ENCODE peak calls at places on chromosomes 5 and 9, in five cellular contexts. Z is breast epithelium, E is uterus, M is adrenal gland, I is H1. P is an unnamed sample. For H3K27me3, the result is how much of the 10 kb centered on the place peaks cover.

GRCh38 chr9:15834541-15834940 is 281.7 kb downstream of the CCDC171 start:
- DNase-seq in M (no peak), I (no peak), Z (no peak), E (no peak), P (no peak)

GRCh38 chr9:123089790-123090189 is 56.3 kb downstream of the GPR21 start:
- DNase-seq in Z (no peak), M (no peak), E (no peak), I (no peak), P (no peak)

GRCh38 chr9:88233091-88233490 is 94.8 kb upstream of the SPATA31C2 start:
- DNase-seq in I (no peak), Z (no peak), M (no peak), E (no peak), P (no peak)

GRCh38 chr5:171092194-171092593 is 216.9 kb upstream of the TLX3 start:
- DNase-seq in E (no peak), M (no peak), Z (no peak), I (no peak), P (no peak)

GRCh38 chr9:68457803-68458202 is 82.9 kb downstream of the TMEM252 start:
- DNase-seq in E (no peak), Z (no peak), M (no peak), I (no peak), P (no peak)

GRCh38 chr9:136011703-136012496 is 50.7 kb upstream of the UBAC1 start:
- DNase-seq in I (no peak), E (peak), M (peak), Z (no peak), P (no peak)

GRCh38 chr9:71683598-71684235 is 84.6 kb downstream of the CEMIP2 start:
- DNase-seq in E (peak), I (peak), Z (no peak), M (no peak), P (peak)

GRCh38 chr5:108339220-108339619 is 42.7 kb downstream of the FBXL17 start:
- DNase-seq in I (no peak), M (no peak), Z (no peak), E (no peak), P (no peak)

GRCh38 chr5:150162142-150162513 is 4.5 kb upstream of the CDX1 start:
- DNase-seq in Z (no peak), E (no peak), I (no peak), M (no peak), P (no peak)

GRCh38 chr5:72378636-72379289 is 58.6 kb downstream of the PTCD2 start:
- DNase-seq in E (no peak), M (peak), Z (no peak), I (no peak), P (no peak)

GRCh38 chr5:68033029-68033428 is 182.5 kb upstream of the PIK3R1 start:
- DNase-seq in E (no peak), Z (no peak), M (no peak), I (no peak), P (peak)

DNA sequence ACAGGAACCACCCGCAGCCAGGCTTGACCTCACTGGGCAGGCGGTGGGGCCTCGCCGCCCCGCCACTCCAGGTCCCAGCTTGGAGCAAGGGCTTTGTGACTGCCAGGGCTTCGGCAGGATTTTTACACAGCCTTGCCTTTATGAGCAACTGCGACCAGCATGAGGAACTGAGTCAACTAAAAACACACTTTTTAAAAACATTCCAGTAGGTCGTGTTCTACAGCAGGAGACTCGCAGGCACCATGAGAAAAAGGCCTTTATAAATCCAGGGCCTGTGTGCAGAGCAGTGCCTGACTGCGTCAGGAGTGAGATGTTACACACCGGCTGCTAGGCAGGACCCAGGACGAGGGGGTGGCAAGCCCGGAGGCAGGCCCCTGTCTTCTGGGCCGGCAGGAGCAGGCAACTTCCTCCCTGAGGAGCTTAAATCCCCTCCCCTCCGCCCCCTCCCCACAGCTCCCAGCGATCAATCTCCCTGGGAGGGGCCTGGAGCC is 92.7 kb downstream of the ROR2 start:
- DNase-seq in E (no peak), I (no peak), M (no peak), Z (no peak), P (no peak)
- H3K4me3 ChIP-seq in E (no peak), I (no peak), M (no peak), Z (no peak), P (no peak)

GRCh38 chr9:96383165-96383939 is at the start of gene SLC35D2:
- DNase-seq in Z (peak), E (peak), M (peak), I (no peak), P (peak)
- TF ChIP-seq POLR2A in Z (no peak), E (peak), M (peak), I (no peak), P (no peak)

DNA sequence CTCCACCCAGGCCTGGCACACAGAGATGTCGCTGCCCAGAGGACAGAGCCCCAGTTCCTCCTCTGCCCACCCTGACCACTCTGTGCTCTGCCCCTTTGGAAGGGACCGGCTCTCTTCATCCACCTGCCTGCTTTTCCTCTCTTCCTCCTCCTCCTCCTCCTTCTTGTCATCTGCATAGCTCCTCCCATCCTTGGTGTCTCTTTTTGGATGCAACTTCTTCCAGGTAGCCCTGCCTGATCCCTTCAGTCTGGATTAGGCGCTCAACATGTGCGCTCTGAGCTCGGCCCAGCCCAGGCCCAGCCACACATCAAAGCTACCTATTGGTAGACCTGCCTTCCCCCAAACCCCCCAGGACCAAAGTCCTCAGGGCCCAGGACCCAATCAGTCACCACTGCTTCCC is 52.6 kb upstream of the RXRA start:
- DNase-seq in I (no peak), E (no peak), M (no peak), Z (no peak), P (no peak)
- H3K27me3 ChIP-seq in I (under half), E (under half), M (under half), Z (under half), P (under half)

GRCh38 chr9:122076117-122076516 is 17.0 kb downstream of the TTLL11 start:
- DNase-seq in Z (no peak), I (no peak), E (no peak), M (no peak), P (no peak)

GRCh38 chr9:122071716-122072115 is 21.4 kb downstream of the TTLL11 start:
- DNase-seq in I (no peak), Z (no peak), E (no peak), M (no peak), P (no peak)

GRCh38 chr9:122078557-122078956 is 14.6 kb downstream of the TTLL11 start:
- DNase-seq in I (no peak), Z (no peak), E (no peak), M (no peak), P (no peak)

GRCh38 chr9:122076773-122077172 is 16.3 kb downstream of the TTLL11 start:
- DNase-seq in Z (no peak), M (no peak), E (no peak), I (no peak), P (no peak)

DNA sequence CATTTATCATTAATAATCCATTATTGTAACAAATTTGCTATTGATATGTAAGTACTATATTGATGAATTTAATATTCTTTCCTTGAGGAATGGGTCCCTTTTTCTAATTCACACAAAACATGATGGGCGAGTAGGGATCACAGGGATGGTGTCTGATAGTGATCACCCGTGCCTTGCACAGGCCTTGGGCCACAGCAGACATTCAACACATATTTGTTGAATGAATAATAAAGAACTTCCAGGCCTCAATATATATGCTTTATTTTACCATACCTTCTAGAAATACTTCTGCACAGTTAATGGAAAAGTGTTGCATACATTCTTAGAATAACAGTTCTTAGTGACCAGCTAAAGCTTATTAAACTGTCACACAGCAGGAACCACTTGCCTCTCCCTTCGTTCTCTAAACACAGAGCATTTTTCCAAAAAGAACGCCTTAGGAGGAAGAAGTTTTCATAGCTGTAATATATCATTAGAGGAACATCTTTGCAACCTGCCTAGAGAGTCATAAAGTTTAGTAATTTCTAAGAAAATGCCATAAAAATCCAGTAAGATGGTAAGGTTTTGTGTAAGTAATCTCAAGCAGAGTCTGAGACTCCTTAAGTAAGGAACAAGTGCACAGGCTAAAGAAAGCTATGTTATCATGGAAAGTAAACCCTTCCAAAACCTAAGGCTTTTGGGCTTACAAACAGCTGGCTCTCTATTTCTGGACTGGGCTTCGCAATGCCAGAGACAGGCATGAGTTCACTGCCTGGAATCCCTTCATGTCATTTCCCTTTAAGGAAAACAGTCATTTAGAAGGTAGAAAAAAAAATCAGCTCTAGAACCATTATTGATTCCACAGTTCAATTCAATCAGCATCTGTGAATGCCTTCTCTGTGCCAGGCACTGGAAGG is 17.7 kb downstream of the TTLL11 start:
- DNase-seq in Z (no peak), I (no peak), E (no peak), M (no peak), P (no peak)
- H3K4me3 ChIP-seq in Z (no peak), I (no peak), E (no peak), M (no peak), P (no peak)

DNA sequence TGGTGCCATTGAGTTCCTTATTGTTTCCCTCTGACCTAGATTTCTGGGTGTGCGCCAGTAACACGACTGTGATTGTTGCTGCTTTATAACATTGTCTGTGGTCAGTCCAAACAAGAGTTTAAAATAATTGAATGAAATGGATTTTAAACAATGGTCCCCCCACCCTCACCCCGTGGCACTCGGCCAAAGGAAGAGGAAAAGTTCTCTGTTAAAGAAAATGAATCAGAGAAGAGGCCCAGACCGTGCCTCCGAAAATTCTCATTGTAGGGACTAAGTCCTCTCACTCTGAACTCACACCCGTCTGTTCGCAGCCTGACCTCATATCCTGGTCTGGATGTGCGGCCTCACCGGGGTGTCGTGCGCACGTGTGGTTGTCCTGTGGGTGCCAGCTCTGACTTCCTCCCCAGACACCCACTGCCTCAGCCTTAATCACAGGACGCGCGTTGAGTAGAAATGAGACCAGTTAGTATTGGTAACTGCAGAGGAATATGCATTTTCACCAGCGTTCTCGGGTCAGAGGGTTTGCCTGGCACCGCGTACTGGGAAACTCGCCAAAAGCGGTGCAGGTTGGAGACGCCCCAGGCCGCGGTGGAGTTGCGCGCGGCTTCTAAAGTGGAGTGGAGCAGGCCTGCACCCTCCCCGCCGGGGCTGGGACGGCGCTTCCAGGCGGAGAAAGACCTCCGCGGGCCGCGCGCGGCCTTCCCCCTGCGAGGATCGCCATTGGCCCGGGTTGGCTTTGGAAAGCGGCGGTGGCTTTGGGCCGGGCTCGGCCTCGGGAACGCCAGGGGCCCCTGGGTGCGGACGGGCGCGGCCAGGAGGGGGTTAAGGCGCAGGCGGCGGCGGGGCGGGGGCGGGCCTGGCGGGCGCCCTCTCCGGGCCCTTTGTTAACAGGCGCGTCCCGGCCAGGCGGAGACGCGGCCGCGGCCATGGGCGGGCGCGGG is at the start of gene ABL1:
- DNase-seq in Z (peak), M (peak), I (no peak), E (peak), P (peak)
- TF ChIP-seq POLR2A in Z (no peak), M (peak), I (no peak), E (no peak), P (peak)

GRCh38 chr9:37026936-37027581 is 7.0 kb downstream of the PAX5 start:
- DNase-seq in I (no peak), Z (no peak), E (no peak), M (no peak), P (no peak)

GRCh38 chr9:37025381-37026084 is 8.5 kb downstream of the PAX5 start:
- DNase-seq in E (no peak), M (no peak), Z (no peak), I (no peak), P (no peak)

GRCh38 chr9:37028425-37029031 is 5.5 kb downstream of the PAX5 start:
- DNase-seq in M (no peak), Z (no peak), E (no peak), I (no peak), P (no peak)

GRCh38 chr9:37027582-37028424 is 6.3 kb downstream of the PAX5 start:
- DNase-seq in E (peak), Z (peak), M (peak), I (peak), P (peak)

GRCh38 chr9:37026085-37026935 is 7.8 kb downstream of the PAX5 start:
- DNase-seq in Z (no peak), E (no peak), M (no peak), I (no peak), P (no peak)
- H3K27me3 ChIP-seq in Z (under half), E (under half), M (half or more), I (half or more), P (half or more)

P was measured in prostate gland.